ENCODE peak calls at places on chromosome 15, in six cellular contexts. S, Q, L, M, X and O are unnamed samples.

GRCh38 chr15:42845581-42845980 is 75.0 kb downstream of the TTBK2 start:
- DNase-seq in S (no peak), Q (no peak), L (no peak), M (no peak), X (no peak), O (no peak)

GRCh38 chr15:60392986-60393811 is 4.6 kb downstream of the ANXA2 start:
- DNase-seq in S (no peak), Q (peak; percentile 9), L (no peak), M (peak; percentile 81), X (no peak), O (no peak)

GRCh38 chr15:100054539-100054938 is 287.2 kb downstream of the ADAMTS17 start:
- DNase-seq in S (no peak), Q (no peak), L (no peak), M (no peak), X (no peak), O (no peak)

GRCh38 chr15:25246641-25247417 is 192.0 kb downstream of the UBE3A start:
- DNase-seq in S (no peak), Q (no peak), L (no peak), M (no peak), X (no peak), O (no peak)

GRCh38 chr15:66239514-66239913 is 14.0 kb downstream of the MEGF11 start:
- DNase-seq in S (no peak), Q (no peak), L (no peak), M (no peak), X (no peak), O (no peak)

GRCh38 chr15:101407439-101407838 is 82.1 kb downstream of the PCSK6 start:
- DNase-seq in S (no peak), Q (no peak), L (no peak), M (no peak), X (no peak), O (no peak)

GRCh38 chr15:57220220-57220619 is 156.1 kb upstream of the CGNL1 start:
- DNase-seq in S (no peak), Q (no peak), L (no peak), M (no peak), X (no peak), O (peak; percentile 70)

GRCh38 chr15:41568350-41569017 is 9.5 kb downstream of the TYRO3 start:
- DNase-seq in S (peak; percentile 87), Q (no peak), L (peak; percentile 68), M (peak; percentile 69), X (no peak), O (no peak)

GRCh38 chr15:74978077-74978476 is 17.3 kb upstream of the SCAMP5 start:
- DNase-seq in S (no peak), Q (no peak), L (no peak), M (no peak), X (no peak), O (no peak)

GRCh38 chr15:101088788-101089578 is 162.9 kb downstream of the CHSY1 start:
- DNase-seq in S (peak; percentile 71), Q (peak; percentile 8), L (peak; percentile 50), M (peak; percentile 61), X (peak; percentile 72), O (peak; percentile 32)

GRCh38 chr15:25092661-25093060 is 137.9 kb downstream of the SNRPN start:
- DNase-seq in S (no peak), Q (no peak), L (no peak), M (no peak), X (no peak), O (no peak)

GRCh38 chr15:100775581-100776185 is 103.9 kb upstream of the ALDH1A3 start:
- DNase-seq in S (no peak), Q (no peak), L (no peak), M (no peak), X (no peak), O (no peak)

GRCh38 chr15:66072616-66073361 is 180.8 kb downstream of the MEGF11 start:
- DNase-seq in S (no peak), Q (no peak), L (no peak), M (peak; percentile 46), X (no peak), O (no peak)

GRCh38 chr15:80339601-80340000 is 64.6 kb upstream of the ARNT2 start:
- DNase-seq in S (no peak), Q (no peak), L (no peak), M (no peak), X (no peak), O (no peak)

GRCh38 chr15:37135225-37135624 is 34.9 kb upstream of the MEIS2 start:
- DNase-seq in S (peak; percentile 58), Q (no peak), L (no peak), M (no peak), X (no peak), O (peak; percentile 75)

GRCh38 chr15:91710072-91710471 is 143.4 kb upstream of the SLCO3A1 start:
- DNase-seq in S (no peak), Q (no peak), L (no peak), M (no peak), X (no peak), O (no peak)

GRCh38 chr15:64251121-64251520 is 88.3 kb upstream of the PPIB start:
- DNase-seq in S (no peak), Q (no peak), L (no peak), M (no peak), X (no peak), O (no peak)

GRCh38 chr15:85840079-85840801 is 45.5 kb upstream of the KLHL25 start:
- DNase-seq in S (peak; percentile 91), Q (peak; percentile 49), L (peak; percentile 71), M (peak; percentile 92), X (peak; percentile 72), O (peak; percentile 83)

GRCh38 chr15:35827156-35827555 is 281.2 kb upstream of the DPH6 start:
- DNase-seq in S (no peak), Q (no peak), L (no peak), M (no peak), X (no peak), O (no peak)

GRCh38 chr15:40894689-40895308 is 549 bp downstream of the VPS18 start:
- DNase-seq in S (peak; percentile 74), Q (peak; percentile 8), L (peak; percentile 75), M (peak; percentile 44), X (peak; percentile 43), O (peak; percentile 74)

GRCh38 chr15:62457100-62457499 is 292.0 kb upstream of the C2CD4B start:
- DNase-seq in S (no peak), Q (no peak), L (no peak), M (no peak), X (no peak), O (no peak)

GRCh38 chr15:70320077-70320830 is 222.5 kb upstream of the TLE3 start:
- DNase-seq in S (no peak), Q (no peak), L (no peak), M (no peak), X (no peak), O (no peak)

GRCh38 chr15:34360298-34360697 is 6.7 kb downstream of the LPCAT4 start:
- DNase-seq in S (no peak), Q (no peak), L (no peak), M (no peak), X (no peak), O (no peak)

GRCh38 chr15:95448531-95449210 is 881.8 kb upstream of the NR2F2 start:
- DNase-seq in S (no peak), Q (no peak), L (no peak), M (no peak), X (no peak), O (no peak)

GRCh38 chr15:82540984-82541431 is 751 bp upstream of the RPS17 start:
- DNase-seq in S (peak; percentile 22), Q (no peak), L (no peak), M (no peak), X (no peak), O (no peak)

GRCh38 chr15:29736012-29736744 is 86.1 kb downstream of the TJP1 start:
- DNase-seq in S (no peak), Q (no peak), L (no peak), M (no peak), X (no peak), O (no peak)

GRCh38 chr15:86139828-86140227 is 60.2 kb downstream of the AGBL1 start:
- DNase-seq in S (no peak), Q (no peak), L (no peak), M (no peak), X (no peak), O (no peak)

GRCh38 chr15:49415638-49416037 is 7.4 kb upstream of the FGF7 start:
- DNase-seq in S (no peak), Q (no peak), L (no peak), M (no peak), X (no peak), O (no peak)

GRCh38 chr15:101437209-101437608 is 52.3 kb downstream of the PCSK6 start:
- DNase-seq in S (no peak), Q (no peak), L (peak; percentile 68), M (no peak), X (no peak), O (no peak)

GRCh38 chr15:63388511-63388910 is 6.9 kb upstream of the CA12 start:
- DNase-seq in S (no peak), Q (no peak), L (no peak), M (no peak), X (no peak), O (no peak)

GRCh38 chr15:84633311-84634227 is 20.5 kb downstream of the WDR73 start:
- DNase-seq in S (peak; percentile 70), Q (no peak), L (peak; percentile 55), M (peak; percentile 63), X (peak; percentile 46), O (peak; percentile 55)

GRCh38 chr15:90807687-90808086 is 60.7 kb upstream of the FURIN start:
- DNase-seq in S (no peak), Q (no peak), L (no peak), M (no peak), X (no peak), O (no peak)